ENCODE peak calls at places on chromosomes 4 and X, in eight cellular contexts. One of them, this sample, is unnamed.

GRCh38 chr4:24229976-24230375 is 340.1 kb upstream of the PPARGC1A start:
- DNase-seq in AG04450: peak
- DNase-seq in tibial artery: no peak
- DNase-seq in GM10248: no peak
- DNase-seq in esophagus squamous epithelium: no peak
- DNase-seq in right lobe of liver: no peak
- DNase-seq in AG10803: peak
- DNase-seq in mucosa of descending colon: no peak
- DNase-seq in this sample: no peak

GRCh38 chrX:10288400-10288799 is 131.6 kb downstream of the CLCN4 start:
- DNase-seq in AG04450: no peak
- DNase-seq in tibial artery: no peak
- DNase-seq in GM10248: no peak
- DNase-seq in esophagus squamous epithelium: no peak
- DNase-seq in right lobe of liver: no peak
- DNase-seq in AG10803: peak
- DNase-seq in mucosa of descending colon: no peak
- DNase-seq in this sample: no peak

GRCh38 chr4:72275381-72275780 is 243.6 kb downstream of the NPFFR2 start:
- DNase-seq in AG04450: no peak
- DNase-seq in tibial artery: no peak
- DNase-seq in GM10248: no peak
- DNase-seq in esophagus squamous epithelium: no peak
- DNase-seq in right lobe of liver: no peak
- DNase-seq in AG10803: peak
- DNase-seq in mucosa of descending colon: no peak
- DNase-seq in this sample: no peak

GRCh38 chr4:37441231-37442061 is 196.9 kb downstream of the NWD2 start:
- DNase-seq in AG04450: no peak
- DNase-seq in tibial artery: no peak
- DNase-seq in GM10248: no peak
- DNase-seq in esophagus squamous epithelium: no peak
- DNase-seq in right lobe of liver: no peak
- DNase-seq in AG10803: no peak
- DNase-seq in mucosa of descending colon: peak
- DNase-seq in this sample: no peak

GRCh38 chr4:144564358-144564757 is 81.6 kb upstream of the HHIP start:
- DNase-seq in AG04450: no peak
- DNase-seq in tibial artery: no peak
- DNase-seq in GM10248: no peak
- DNase-seq in esophagus squamous epithelium: no peak
- DNase-seq in right lobe of liver: no peak
- DNase-seq in AG10803: no peak
- DNase-seq in mucosa of descending colon: no peak
- DNase-seq in this sample: no peak

GRCh38 chr4:42708625-42709024 is 51.7 kb upstream of the ATP8A1 start:
- DNase-seq in AG04450: no peak
- DNase-seq in tibial artery: no peak
- DNase-seq in GM10248: no peak
- DNase-seq in esophagus squamous epithelium: no peak
- DNase-seq in right lobe of liver: no peak
- DNase-seq in AG10803: no peak
- DNase-seq in mucosa of descending colon: no peak
- DNase-seq in this sample: no peak

GRCh38 chrX:82081027-82081426 is 879.1 kb downstream of the SH3BGRL start:
- DNase-seq in AG04450: no peak
- DNase-seq in tibial artery: no peak
- DNase-seq in GM10248: no peak
- DNase-seq in esophagus squamous epithelium: no peak
- DNase-seq in right lobe of liver: no peak
- DNase-seq in AG10803: no peak
- DNase-seq in mucosa of descending colon: no peak
- DNase-seq in this sample: no peak

GRCh38 chr4:75985116-75985515 is 5.6 kb downstream of the SDAD1 start:
- DNase-seq in AG04450: peak
- DNase-seq in tibial artery: no peak
- DNase-seq in GM10248: no peak
- DNase-seq in esophagus squamous epithelium: no peak
- DNase-seq in right lobe of liver: no peak
- DNase-seq in AG10803: peak
- DNase-seq in mucosa of descending colon: no peak
- DNase-seq in this sample: no peak

GRCh38 chr4:38136604-38137003 is 176.4 kb downstream of the PTTG2 start:
- DNase-seq in AG04450: no peak
- DNase-seq in tibial artery: no peak
- DNase-seq in GM10248: no peak
- DNase-seq in esophagus squamous epithelium: no peak
- DNase-seq in right lobe of liver: no peak
- DNase-seq in AG10803: no peak
- DNase-seq in mucosa of descending colon: no peak
- DNase-seq in this sample: no peak

GRCh38 chr4:174105202-174105601 is 178.3 kb downstream of the FBXO8 start:
- DNase-seq in AG04450: no peak
- DNase-seq in tibial artery: no peak
- DNase-seq in GM10248: no peak
- DNase-seq in esophagus squamous epithelium: no peak
- DNase-seq in right lobe of liver: no peak
- DNase-seq in AG10803: no peak
- DNase-seq in mucosa of descending colon: no peak
- DNase-seq in this sample: no peak

DNA sequence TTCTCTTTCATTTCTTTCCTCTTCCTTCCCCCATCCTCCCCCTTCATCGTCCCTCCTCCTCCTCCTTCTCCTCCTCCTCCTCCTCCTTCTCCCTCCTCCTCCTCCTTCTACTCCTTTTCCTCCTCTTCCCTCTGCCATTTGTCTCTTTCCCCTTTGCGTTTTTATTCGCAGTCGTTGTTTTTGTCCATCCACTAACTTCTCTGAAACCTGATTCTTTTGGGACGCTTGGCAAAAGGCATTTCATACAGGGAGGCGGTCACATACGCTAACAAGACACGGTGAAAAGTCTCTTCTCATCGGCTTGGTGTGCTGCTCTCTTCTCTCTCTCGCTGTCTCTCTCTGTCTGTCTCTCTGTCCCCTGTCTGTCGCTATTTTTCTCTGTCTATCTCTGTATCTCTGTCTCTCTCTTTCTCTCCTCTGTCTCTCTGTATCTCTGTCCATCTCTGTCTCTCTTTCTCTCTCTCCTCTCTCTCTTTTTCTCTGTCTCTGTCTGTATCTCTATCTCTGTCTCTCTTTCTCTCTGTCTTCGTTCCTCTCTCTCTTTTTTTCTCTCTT is 5.4 kb upstream of the SHOX start:
- DNase-seq in AG04450: no peak
- DNase-seq in tibial artery: no peak
- DNase-seq in GM10248: no peak
- DNase-seq in esophagus squamous epithelium: no peak
- DNase-seq in right lobe of liver: no peak
- DNase-seq in AG10803: peak
- DNase-seq in mucosa of descending colon: no peak
- DNase-seq in this sample: no peak
- TF ChIP-seq CTCF in AG04450: no peak
- TF ChIP-seq CTCF in tibial artery: no peak
- TF ChIP-seq CTCF in GM10248: no peak
- TF ChIP-seq CTCF in esophagus squamous epithelium: no peak
- TF ChIP-seq CTCF in right lobe of liver: no peak
- TF ChIP-seq CTCF in AG10803: no peak
- TF ChIP-seq CTCF in mucosa of descending colon: no peak
- TF ChIP-seq CTCF in this sample: no peak

GRCh38 chr4:186737427-186737826 is 13.8 kb upstream of the FAT1 start:
- DNase-seq in AG04450: no peak
- DNase-seq in tibial artery: no peak
- DNase-seq in GM10248: no peak
- DNase-seq in esophagus squamous epithelium: no peak
- DNase-seq in right lobe of liver: no peak
- DNase-seq in AG10803: no peak
- DNase-seq in mucosa of descending colon: no peak
- DNase-seq in this sample: no peak
- TF ChIP-seq CTCF in AG04450: no peak
- TF ChIP-seq CTCF in tibial artery: no peak
- TF ChIP-seq CTCF in GM10248: no peak
- TF ChIP-seq CTCF in esophagus squamous epithelium: no peak
- TF ChIP-seq CTCF in right lobe of liver: no peak
- TF ChIP-seq CTCF in AG10803: no peak
- TF ChIP-seq CTCF in mucosa of descending colon: no peak
- TF ChIP-seq CTCF in this sample: no peak

GRCh38 chr4:148017801-148018200 is 285.9 kb downstream of the ARHGAP10 start:
- DNase-seq in AG04450: no peak
- DNase-seq in tibial artery: no peak
- DNase-seq in GM10248: no peak
- DNase-seq in esophagus squamous epithelium: no peak
- DNase-seq in right lobe of liver: no peak
- DNase-seq in AG10803: no peak
- DNase-seq in mucosa of descending colon: no peak
- DNase-seq in this sample: no peak
- TF ChIP-seq CTCF in AG04450: no peak
- TF ChIP-seq CTCF in tibial artery: no peak
- TF ChIP-seq CTCF in GM10248: no peak
- TF ChIP-seq CTCF in esophagus squamous epithelium: no peak
- TF ChIP-seq CTCF in right lobe of liver: no peak
- TF ChIP-seq CTCF in AG10803: no peak
- TF ChIP-seq CTCF in mucosa of descending colon: no peak
- TF ChIP-seq CTCF in this sample: no peak

GRCh38 chr4:45442466-45442865 is 681.4 kb downstream of the GABRG1 start:
- DNase-seq in AG04450: no peak
- DNase-seq in tibial artery: no peak
- DNase-seq in GM10248: no peak
- DNase-seq in esophagus squamous epithelium: no peak
- DNase-seq in right lobe of liver: no peak
- DNase-seq in AG10803: no peak
- DNase-seq in mucosa of descending colon: peak
- DNase-seq in this sample: no peak
- TF ChIP-seq CTCF in AG04450: peak
- TF ChIP-seq CTCF in tibial artery: no peak
- TF ChIP-seq CTCF in GM10248: no peak
- TF ChIP-seq CTCF in esophagus squamous epithelium: peak
- TF ChIP-seq CTCF in right lobe of liver: no peak
- TF ChIP-seq CTCF in AG10803: no peak
- TF ChIP-seq CTCF in mucosa of descending colon: no peak
- TF ChIP-seq CTCF in this sample: peak

GRCh38 chr4:80138556-80139538 is 58.5 kb upstream of the PRDM8 start:
- DNase-seq in AG04450: no peak
- DNase-seq in tibial artery: no peak
- DNase-seq in GM10248: peak
- DNase-seq in esophagus squamous epithelium: no peak
- DNase-seq in right lobe of liver: no peak
- DNase-seq in AG10803: peak
- DNase-seq in mucosa of descending colon: peak
- DNase-seq in this sample: no peak
- TF ChIP-seq CTCF in AG04450: no peak
- TF ChIP-seq CTCF in tibial artery: no peak
- TF ChIP-seq CTCF in GM10248: no peak
- TF ChIP-seq CTCF in esophagus squamous epithelium: no peak
- TF ChIP-seq CTCF in right lobe of liver: no peak
- TF ChIP-seq CTCF in AG10803: no peak
- TF ChIP-seq CTCF in mucosa of descending colon: no peak
- TF ChIP-seq CTCF in this sample: no peak

This sample was measured in neural crest cell.